ENCODE peak calls at places on chromosomes 1 and 21, in five cellular contexts. P, B, E, T and O are unnamed samples.

GRCh38 chr1:201904579-201904978 is 15.9 kb downstream of the SHISA4 start:
- DNase-seq in P (peak; percentile 94), B (no peak), E (peak; percentile 75), T (no peak), O (peak; percentile 86)

GRCh38 chr1:14345925-14346550 is 252.4 kb upstream of the KAZN start:
- DNase-seq in P (no peak), B (no peak), E (peak; percentile 83), T (no peak), O (no peak)

GRCh38 chr21:30831194-30831765 is 1.7 kb upstream of the KRTAP7-1 start:
- DNase-seq in P (no peak), B (peak; percentile 8), E (peak; percentile 85), T (peak; percentile 53), O (no peak)

GRCh38 chr21:46121286-46122221 is 23.6 kb downstream of the COL6A2 start:
- DNase-seq in P (no peak), B (no peak), E (no peak), T (peak; percentile 15), O (no peak)

GRCh38 chr21:33552093-33552998 is 9.5 kb downstream of the SON start:
- DNase-seq in P (peak; percentile 22), B (no peak), E (no peak), T (no peak), O (no peak)

GRCh38 chr21:41640756-41641509 is 125.9 kb downstream of the RIPK4 start:
- DNase-seq in P (peak; percentile 60), B (no peak), E (peak; percentile 49), T (no peak), O (peak; percentile 27)

GRCh38 chr1:215719569-215719968 is 152.5 kb downstream of the KCTD3 start:
- DNase-seq in P (peak; percentile 78), B (no peak), E (no peak), T (no peak), O (peak; percentile 35)

GRCh38 chr1:204925701-204926100 is 55.0 kb downstream of the NFASC start:
- DNase-seq in P (no peak), B (no peak), E (no peak), T (no peak), O (no peak)

GRCh38 chr1:91650764-91651163 is 150.1 kb downstream of the CDC7 start:
- DNase-seq in P (peak; percentile 100), B (no peak), E (no peak), T (no peak), O (peak; percentile 98)

GRCh38 chr1:62841587-62842169 is 57.7 kb downstream of the ATG4C start:
- DNase-seq in P (peak; percentile 75), B (peak; percentile 66), E (peak; percentile 58), T (no peak), O (peak; percentile 63)

GRCh38 chr1:46183119-46183842 is 7.0 kb upstream of the P3R3URF start:
- DNase-seq in P (peak; percentile 95), B (no peak), E (no peak), T (peak; percentile 49), O (peak; percentile 91)

GRCh38 chr1:76463278-76463677 is 388.7 kb downstream of the ST6GALNAC3 start:
- DNase-seq in P (no peak), B (no peak), E (no peak), T (no peak), O (no peak)

GRCh38 chr1:113871597-113872113 is at the start of gene PTPN22:
- DNase-seq in P (peak; percentile 83), B (no peak), E (no peak), T (no peak), O (peak; percentile 53)

GRCh38 chr1:231200417-231201031 is 38.7 kb downstream of the TRIM67 start:
- DNase-seq in P (peak; percentile 32), B (no peak), E (no peak), T (no peak), O (peak; percentile 71)

GRCh38 chr1:231862611-231863010 is 236.0 kb downstream of the DISC1 start:
- DNase-seq in P (no peak), B (no peak), E (no peak), T (no peak), O (no peak)

GRCh38 chr1:61083014-61083798 is 845 bp downstream of the NFIA start:
- DNase-seq in P (no peak), B (no peak), E (no peak), T (no peak), O (peak; percentile 38)

GRCh38 chr1:22888320-22889075 is 84.2 kb downstream of the LACTBL1 start:
- DNase-seq in P (peak; percentile 77), B (no peak), E (no peak), T (no peak), O (peak; percentile 70)

GRCh38 chr21:44315691-44316208 is 15.9 kb downstream of the PFKL start:
- DNase-seq in P (no peak), B (no peak), E (no peak), T (no peak), O (no peak)

GRCh38 chr1:67524143-67525052 is 94.2 kb upstream of the SERBP1 start:
- DNase-seq in P (no peak), B (no peak), E (peak; percentile 35), T (peak; percentile 34), O (no peak)

GRCh38 chr21:34771512-34772028 is 102.8 kb downstream of the CLIC6 start:
- DNase-seq in P (peak; percentile 81), B (no peak), E (peak; percentile 58), T (no peak), O (peak; percentile 41)

GRCh38 chr1:87210151-87210550 is 118.5 kb upstream of the LMO4 start:
- DNase-seq in P (peak; percentile 2), B (no peak), E (no peak), T (no peak), O (no peak)

GRCh38 chr1:107432108-107432507 is 291.3 kb downstream of the NTNG1 start:
- DNase-seq in P (no peak), B (no peak), E (peak; percentile 18), T (no peak), O (no peak)

GRCh38 chr1:205538211-205538840 is 33.9 kb downstream of the CDK18 start:
- DNase-seq in P (peak; percentile 13), B (no peak), E (no peak), T (no peak), O (peak; percentile 15)

GRCh38 chr1:169904834-169905233 is 11.1 kb upstream of the SCYL3 start:
- DNase-seq in P (no peak), B (no peak), E (no peak), T (no peak), O (no peak)

GRCh38 chr21:45867671-45868081 is 113.9 kb upstream of the COL6A1 start:
- DNase-seq in P (no peak), B (no peak), E (no peak), T (no peak), O (no peak)

GRCh38 chr1:200354243-200354642 is 55.6 kb downstream of the ZNF281 start:
- DNase-seq in P (no peak), B (no peak), E (no peak), T (no peak), O (peak; percentile 67)

GRCh38 chr1:202968895-202969295 is 1.8 kb upstream of the CYB5R1 start:
- DNase-seq in P (peak; percentile 65), B (peak; percentile 36), E (peak; percentile 87), T (peak; percentile 65), O (peak; percentile 82)

GRCh38 chr1:91742848-91743292 is 143.1 kb downstream of the TGFBR3 start:
- DNase-seq in P (peak; percentile 66), B (no peak), E (no peak), T (no peak), O (no peak)

GRCh38 chr1:193614817-193615216 is 428.4 kb upstream of the B3GALT2 start:
- DNase-seq in P (peak; percentile 79), B (no peak), E (peak; percentile 50), T (no peak), O (peak; percentile 10)

GRCh38 chr1:43821471-43821870 is 112.1 kb upstream of the ARTN start:
- DNase-seq in P (no peak), B (no peak), E (no peak), T (no peak), O (no peak)
- H2BK5ac ChIP-seq in P (peak overlapping the region; percentile 12), B (no peak overlapping the region), E (no peak overlapping the region), T (no peak overlapping the region), O (no peak overlapping the region)

DNA sequence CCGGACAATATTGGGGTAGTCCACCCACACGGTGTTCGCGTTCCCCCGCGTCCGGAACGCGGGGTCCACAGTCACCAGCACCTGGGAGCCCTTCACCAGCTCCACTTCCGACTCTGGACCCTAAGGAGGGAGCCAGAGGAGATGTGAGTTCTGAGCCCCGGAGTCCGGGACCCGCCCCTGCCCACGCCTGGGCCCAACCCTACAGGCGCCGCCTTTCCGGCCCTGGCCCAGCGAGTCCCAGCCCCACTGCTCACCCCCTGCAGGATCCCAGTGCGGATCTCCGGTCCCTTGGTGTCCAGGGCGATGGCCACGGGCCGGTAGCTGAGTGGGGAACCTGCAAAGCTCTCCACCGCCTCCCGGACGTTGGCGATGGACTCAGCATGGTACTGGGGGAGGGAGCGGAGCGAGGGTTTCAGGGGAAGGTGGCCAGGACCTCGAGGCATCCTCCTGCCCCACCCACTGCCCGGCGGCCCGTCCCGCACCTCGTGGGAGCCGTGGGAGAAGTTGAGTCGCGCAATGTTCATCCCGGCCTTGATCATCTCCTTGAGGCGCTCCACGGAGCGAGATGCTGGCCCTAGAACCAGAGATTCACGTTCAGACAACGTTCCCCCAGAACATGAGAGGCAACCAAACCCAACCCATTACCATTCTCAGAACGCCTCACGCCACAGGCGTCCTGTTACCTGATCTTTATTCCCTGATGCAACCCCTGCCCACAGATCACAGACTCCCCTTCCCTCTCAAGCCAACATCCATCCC is 5.9 kb downstream of the PKLR start:
- DNase-seq in P (no peak), B (no peak), E (peak; percentile 26), T (peak; percentile 68), O (no peak)
- H3K4me2 ChIP-seq in P (no peak overlapping the region), B (peak overlapping the region; percentile 35), E (peak overlapping the region; percentile 56), T (peak overlapping the region; percentile 67), O (peak overlapping the region; percentile 41)

DNA sequence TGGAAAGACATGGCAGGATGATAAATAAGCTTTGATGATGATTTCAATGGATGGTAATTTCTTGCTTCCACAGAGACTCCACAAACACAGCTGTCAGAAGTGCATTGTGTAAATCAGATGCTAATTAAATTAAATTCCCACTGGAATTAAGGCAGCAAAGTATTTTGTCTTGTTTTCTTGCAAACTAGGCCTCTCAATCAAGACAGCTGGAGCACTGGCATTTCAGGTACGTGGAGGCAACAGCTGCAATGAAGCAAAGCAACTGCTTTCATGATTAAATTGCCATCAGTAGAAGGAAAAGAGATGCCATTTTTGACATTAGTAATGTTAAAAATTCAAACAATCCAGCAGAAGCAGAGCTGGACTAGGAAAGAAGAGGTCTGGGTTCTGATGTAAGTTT is 24.2 kb downstream of the FAM177B start:
- DNase-seq in P (no peak), B (no peak), E (no peak), T (no peak), O (no peak)
- H2BK5ac ChIP-seq in P (no peak overlapping the region), B (no peak overlapping the region), E (no peak overlapping the region), T (no peak overlapping the region), O (no peak overlapping the region)

GRCh38 chr1:89310505-89310904 is 37.8 kb upstream of the GBP5 start:
- DNase-seq in P (peak; percentile 5), B (no peak), E (no peak), T (no peak), O (peak; percentile 56)
- H3K4me2 ChIP-seq in P (peak overlapping the region; percentile 45), B (no peak overlapping the region), E (no peak overlapping the region), T (no peak overlapping the region), O (no peak overlapping the region)